ENCODE peak calls at places on chromosome 7, in six cellular contexts. F is colonic mucosa, J is IMR-90, C is hepatocyte, E is H9, M is cardiac muscle cell. X is an unnamed sample.
A peak's percentile ranks its signal among the peaks of the same experiment; 100 is the strongest.

GRCh38 chr7:128025380-128025779 is 5.9 kb downstream of the LRRC4 start:
- DNase-seq in F (no peak), J (peak; percentile 56), C (no peak), E (no peak), M (no peak), X (no peak)

GRCh38 chr7:16804674-16805439 is at the start of gene AGR2:
- DNase-seq in F (peak; percentile 95), J (peak; percentile 42), C (peak; percentile 44), E (no peak), M (no peak), X (no peak)

GRCh38 chr7:92595281-92595680 is 5.1 kb upstream of the FAM133B start:
- DNase-seq in F (no peak), J (peak; percentile 62), C (no peak), E (no peak), M (no peak), X (no peak)

GRCh38 chr7:142481548-142481947 is 223.7 kb upstream of the PRSS58 start:
- DNase-seq in F (no peak), J (peak; percentile 53), C (no peak), E (no peak), M (peak; percentile 38), X (no peak)

GRCh38 chr7:4744391-4745264 is 30.8 kb upstream of the AP5Z1 start:
- DNase-seq in F (peak; percentile 99), J (peak; percentile 99), C (peak; percentile 98), E (peak; percentile 98), M (peak; percentile 100), X (peak; percentile 97)

GRCh38 chr7:71457881-71458590 is 326.1 kb downstream of the GALNT17 start:
- DNase-seq in F (no peak), J (no peak), C (no peak), E (peak; percentile 52), M (no peak), X (no peak)

GRCh38 chr7:24894670-24895221 is 85.2 kb downstream of the OSBPL3 start:
- DNase-seq in F (no peak), J (no peak), C (no peak), E (peak; percentile 43), M (no peak), X (peak; percentile 28)

GRCh38 chr7:80443336-80443735 is 68.5 kb downstream of the GNAT3 start:
- DNase-seq in F (no peak), J (no peak), C (no peak), E (no peak), M (peak; percentile 19), X (no peak)

GRCh38 chr7:92528958-92529264 is 316 bp downstream of the RBM48 start:
- DNase-seq in F (no peak), J (no peak), C (no peak), E (no peak), M (no peak), X (no peak)

GRCh38 chr7:69412331-69413146 is 185.7 kb upstream of the AUTS2 start:
- DNase-seq in F (no peak), J (no peak), C (peak; percentile 87), E (no peak), M (peak; percentile 34), X (no peak)

GRCh38 chr7:65976659-65977196 is 5.3 kb downstream of the GUSB start:
- DNase-seq in F (no peak), J (no peak), C (no peak), E (no peak), M (no peak), X (no peak)

GRCh38 chr7:99752354-99752753 is 17.4 kb upstream of the CYP3A7 start:
- DNase-seq in F (peak; percentile 68), J (peak; percentile 17), C (peak; percentile 63), E (no peak), M (no peak), X (no peak)

GRCh38 chr7:74511360-74511759 is 57.7 kb downstream of the GTF2IRD1 start:
- DNase-seq in F (no peak), J (peak; percentile 13), C (no peak), E (no peak), M (no peak), X (no peak)

GRCh38 chr7:131008840-131009651 is 275.0 kb upstream of the KLF14 start:
- DNase-seq in F (no peak), J (peak; percentile 75), C (no peak), E (no peak), M (no peak), X (no peak)

GRCh38 chr7:101554584-101555268 is 74.4 kb downstream of the MYL10 start:
- DNase-seq in F (no peak), J (no peak), C (no peak), E (peak; percentile 14), M (no peak), X (no peak)

GRCh38 chr7:148334441-148334956 is 256.1 kb upstream of the C7orf33 start:
- DNase-seq in F (no peak), J (no peak), C (no peak), E (no peak), M (no peak), X (no peak)

GRCh38 chr7:49060743-49061142 is 136.4 kb downstream of the CDC14C start:
- DNase-seq in F (no peak), J (no peak), C (no peak), E (no peak), M (no peak), X (no peak)

GRCh38 chr7:70710011-70710480 is 421.9 kb upstream of the GALNT17 start:
- DNase-seq in F (no peak), J (peak; percentile 76), C (peak; percentile 48), E (no peak), M (peak; percentile 43), X (no peak)

GRCh38 chr7:139733751-139734150 is 44.0 kb downstream of the HIPK2 start:
- DNase-seq in F (no peak), J (no peak), C (no peak), E (no peak), M (peak; percentile 57), X (no peak)

GRCh38 chr7:139734395-139734794 is 43.4 kb downstream of the HIPK2 start:
- DNase-seq in F (no peak), J (peak; percentile 96), C (peak; percentile 59), E (no peak), M (peak; percentile 99), X (no peak)

GRCh38 chr7:139735912-139736595 is 41.7 kb downstream of the HIPK2 start:
- DNase-seq in F (no peak), J (no peak), C (no peak), E (no peak), M (no peak), X (no peak)

GRCh38 chr7:139737221-139738100 is 40.3 kb downstream of the HIPK2 start:
- DNase-seq in F (peak; percentile 63), J (peak; percentile 45), C (no peak), E (no peak), M (no peak), X (no peak)

GRCh38 chr7:139735466-139735865 is 42.3 kb downstream of the HIPK2 start:
- DNase-seq in F (no peak), J (no peak), C (no peak), E (no peak), M (no peak), X (no peak)
- H3K4me1 ChIP-seq in F (peaks cover 30% of the 10 kb centered on the region), J (peaks cover 51% of the 10 kb centered on the region), C (peaks cover 29% of the 10 kb centered on the region), E (no peaks in the 10 kb centered on the region), M (peaks cover 21% of the 10 kb centered on the region), X (no peaks in the 10 kb centered on the region)

GRCh38 chr7:50591480-50592438 is 26.6 kb upstream of the DDC start:
- DNase-seq in F (no peak), J (no peak), C (peak; percentile 30), E (no peak), M (no peak), X (peak; percentile 16)

GRCh38 chr7:50588937-50589336 is 23.7 kb upstream of the DDC start:
- DNase-seq in F (no peak), J (no peak), C (no peak), E (peak; percentile 57), M (no peak), X (peak; percentile 28)

GRCh38 chr7:50589362-50589761 is 24.2 kb upstream of the DDC start:
- DNase-seq in F (no peak), J (no peak), C (no peak), E (no peak), M (no peak), X (no peak)

GRCh38 chr7:50591098-50591479 is 25.9 kb upstream of the DDC start:
- DNase-seq in F (no peak), J (no peak), C (no peak), E (no peak), M (no peak), X (no peak)

DNA sequence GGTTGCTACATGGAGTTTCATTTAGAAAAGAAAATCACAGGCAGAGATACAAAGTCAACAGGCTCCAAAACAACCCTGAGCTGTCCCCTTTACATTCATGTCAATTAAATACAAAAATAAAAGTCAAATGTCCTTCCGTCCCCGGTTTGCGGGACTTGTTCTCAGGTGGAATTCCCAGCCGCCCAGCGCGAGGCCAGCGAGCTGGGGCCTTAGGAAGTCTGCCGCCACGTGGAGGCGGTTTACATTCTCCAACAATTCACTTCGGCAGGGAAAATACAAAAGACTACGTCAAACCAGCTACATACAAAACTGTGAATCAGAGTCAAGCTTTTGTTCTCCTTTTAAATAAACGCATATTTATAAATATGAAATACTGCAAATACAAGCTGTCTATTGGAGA is 25.3 kb upstream of the DDC start:
- DNase-seq in F (no peak), J (no peak), C (no peak), E (no peak), M (no peak), X (no peak)
- H3K4me1 ChIP-seq in F (no peaks in the 10 kb centered on the region), J (no peaks in the 10 kb centered on the region), C (no peaks in the 10 kb centered on the region), E (no peaks in the 10 kb centered on the region), M (no peaks in the 10 kb centered on the region), X (no peaks in the 10 kb centered on the region)

DNA sequence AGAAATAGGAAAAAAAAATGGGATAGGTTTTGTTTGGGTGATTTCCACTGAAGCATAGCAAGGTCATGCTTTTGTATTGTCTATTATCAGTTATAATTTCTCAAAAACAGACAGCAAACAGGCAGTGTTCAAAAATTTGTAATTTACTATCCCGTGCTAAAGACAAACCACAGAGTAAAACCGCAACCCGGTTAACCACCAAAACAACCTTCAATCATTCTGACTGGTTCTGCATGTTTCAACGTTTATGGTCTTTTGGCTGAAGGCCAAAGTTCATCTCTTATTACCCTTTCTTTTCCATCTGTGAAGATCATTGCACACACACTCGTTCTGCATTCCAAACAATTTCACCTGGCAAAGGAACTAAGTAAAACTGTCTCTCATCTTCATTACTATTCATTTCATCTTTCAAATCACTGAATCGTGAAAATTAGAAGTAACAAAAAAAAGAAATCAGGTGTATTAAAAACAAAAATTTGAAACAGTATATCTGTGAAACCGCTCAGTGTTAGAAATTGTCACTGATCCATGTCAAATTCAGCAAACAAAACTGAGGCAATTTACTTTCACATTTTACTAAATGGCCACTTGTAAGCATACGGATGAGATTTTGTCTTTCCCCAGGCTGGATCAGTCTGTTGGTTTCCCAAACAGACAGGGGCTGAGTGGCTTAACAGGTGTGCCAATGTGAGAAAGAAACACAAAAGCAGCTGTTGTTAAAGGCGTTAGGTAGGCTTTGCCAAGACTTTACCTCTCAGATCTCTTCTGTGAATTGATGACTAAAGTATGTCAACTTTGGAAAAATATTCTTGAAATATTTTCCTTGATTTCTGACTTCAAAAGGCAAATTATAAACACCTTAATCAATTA is 539.6 kb downstream of the CNTNAP2 start:
- DNase-seq in F (no peak), J (no peak), C (peak; percentile 56), E (no peak), M (no peak), X (no peak)
- H3K4me1 ChIP-seq in F (no peaks in the 10 kb centered on the region), J (no peaks in the 10 kb centered on the region), C (no peaks in the 10 kb centered on the region), E (peaks cover 2% of the 10 kb centered on the region), M (no peaks in the 10 kb centered on the region), X (no peaks in the 10 kb centered on the region)

DNA sequence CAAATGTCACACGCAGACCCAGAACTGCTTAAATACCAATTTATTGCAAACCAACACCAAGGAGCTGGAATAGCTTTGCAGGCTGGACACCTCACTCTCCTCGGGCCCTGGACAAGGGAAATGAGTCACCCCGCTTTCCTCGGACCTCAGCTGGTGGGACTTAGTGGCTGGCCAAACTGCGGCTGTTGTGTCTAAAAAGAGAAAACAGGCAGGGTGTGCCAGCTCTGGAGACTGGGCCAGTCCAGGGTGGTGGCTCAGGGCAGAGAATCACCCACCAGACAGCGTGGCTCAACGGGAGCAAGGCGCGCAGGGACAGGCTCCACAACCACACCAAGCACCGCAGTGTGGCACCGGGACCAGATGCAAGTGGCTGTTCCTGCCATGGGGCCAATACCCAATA is 58.2 kb upstream of the CAMK2B start:
- DNase-seq in F (peak; percentile 11), J (peak; percentile 81), C (no peak), E (peak; percentile 14), M (peak; percentile 64), X (no peak)
- H3K4me1 ChIP-seq in F (no peaks in the 10 kb centered on the region), J (peaks cover 53% of the 10 kb centered on the region), C (no peaks in the 10 kb centered on the region), E (peaks cover 2% of the 10 kb centered on the region), M (no peaks in the 10 kb centered on the region), X (no peaks in the 10 kb centered on the region)

X was measured in HAP-1.